ENCODE peak calls at places on chromosomes 5 and 9, in four cellular contexts. S is A549, D is GM12878, L is K562. A is an unnamed sample.

GRCh38 chr5:61538722-61539501 is 206.9 kb downstream of the ZSWIM6 start:
- DNase-seq in S (no peak), L (no peak), D (no peak), A (no peak)

GRCh38 chr9:1701113-1701512 is 314.0 kb upstream of the SMARCA2 start:
- DNase-seq in S (no peak), L (no peak), D (no peak), A (no peak)

GRCh38 chr5:137995077-137995746 is 37.7 kb downstream of the FAM13B start:
- DNase-seq in L (peak; percentile 76), D (no peak), S (no peak), A (peak; percentile 60)

GRCh38 chr9:105098370-105098769 is 146.1 kb upstream of the SLC44A1 start:
- DNase-seq in S (no peak), D (no peak), L (no peak), A (no peak)

GRCh38 chr9:79662553-79662956 is 90.8 kb downstream of the TLE4 start:
- DNase-seq in S (no peak), L (no peak), D (no peak), A (no peak)

GRCh38 chr5:59543826-59544442 is 349.6 kb downstream of the PDE4D start:
- DNase-seq in L (no peak), S (peak; percentile 21), D (no peak), A (no peak)

GRCh38 chr5:87383216-87383615 is 29.5 kb downstream of the CCNH start:
- DNase-seq in L (no peak), D (no peak), S (no peak), A (peak; percentile 82)

GRCh38 chr5:159104058-159104651 is 4.4 kb upstream of the EBF1 start:
- DNase-seq in D (no peak), L (peak; percentile 30), S (peak; percentile 35), A (peak; percentile 21)

GRCh38 chr9:86413966-86414880 is 60.0 kb upstream of the TUT7 start:
- DNase-seq in S (no peak), D (no peak), L (peak; percentile 10), A (peak; percentile 50)

GRCh38 chr5:174444791-174445190 is 279.6 kb upstream of the MSX2 start:
- DNase-seq in L (no peak), S (no peak), D (no peak), A (no peak)

GRCh38 chr9:122033775-122034373 is 59.2 kb downstream of the TTLL11 start:
- DNase-seq in S (no peak), D (no peak), L (no peak), A (no peak)

GRCh38 chr5:120380644-120381043 is 83.5 kb upstream of the PRR16 start:
- DNase-seq in S (no peak), L (no peak), D (no peak), A (no peak)

GRCh38 chr5:14816999-14817761 is 54.4 kb downstream of the ANKH start:
- DNase-seq in L (no peak), D (no peak), S (no peak), A (peak; percentile 93)

GRCh38 chr9:69885931-69886330 is 65.3 kb downstream of the CFAP95 start:
- DNase-seq in L (no peak), S (no peak), D (no peak), A (no peak)

GRCh38 chr9:69314547-69314946 is 10.5 kb upstream of the ENTREP1 start:
- DNase-seq in S (no peak), L (no peak), D (no peak), A (no peak)

GRCh38 chr9:95778957-95779356 is 96.5 kb upstream of the ERCC6L2 start:
- DNase-seq in D (no peak), L (no peak), S (no peak), A (peak; percentile 93)

GRCh38 chr9:34636791-34637355 is 714 bp downstream of the SIGMAR1 start:
- DNase-seq in D (no peak), S (peak; percentile 41), L (no peak), A (peak; percentile 22)

DNA sequence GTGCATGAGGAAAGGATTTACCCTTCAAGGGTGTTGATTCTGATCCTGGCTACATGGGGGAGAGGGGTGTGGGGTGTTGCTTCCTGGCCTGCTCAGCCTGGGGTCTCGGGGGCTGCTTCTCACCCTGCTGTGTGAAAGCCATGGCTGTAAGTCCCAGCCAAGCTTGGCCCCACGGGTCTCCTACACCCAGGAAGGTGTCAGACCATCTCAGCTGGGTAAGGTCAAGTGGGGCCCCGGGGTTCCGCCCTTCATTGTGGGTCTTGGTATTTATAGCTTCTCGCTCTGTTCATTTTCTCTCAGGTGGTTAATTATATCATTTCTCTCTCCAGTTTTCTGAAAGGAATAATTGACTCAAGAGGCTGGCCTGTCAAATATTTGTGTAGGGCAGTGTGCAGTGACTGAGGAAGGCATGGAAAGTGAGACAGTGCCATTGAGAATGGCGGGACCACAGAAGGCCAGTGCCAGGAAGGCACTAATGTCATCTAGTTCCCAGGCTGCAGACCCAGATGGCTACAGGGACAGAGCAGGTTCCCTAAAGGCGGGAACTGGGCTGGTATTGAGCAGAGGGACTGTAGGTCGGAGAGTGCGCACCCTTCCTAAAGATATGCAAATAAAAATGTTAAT is 126.0 kb downstream of the FOXD1 start:
- DNase-seq in L (no peak), D (no peak), S (no peak), A (no peak)
- TF ChIP-seq ELK1 in L (no peak), D (no peak), S (no peak), A (no peak)

DNA sequence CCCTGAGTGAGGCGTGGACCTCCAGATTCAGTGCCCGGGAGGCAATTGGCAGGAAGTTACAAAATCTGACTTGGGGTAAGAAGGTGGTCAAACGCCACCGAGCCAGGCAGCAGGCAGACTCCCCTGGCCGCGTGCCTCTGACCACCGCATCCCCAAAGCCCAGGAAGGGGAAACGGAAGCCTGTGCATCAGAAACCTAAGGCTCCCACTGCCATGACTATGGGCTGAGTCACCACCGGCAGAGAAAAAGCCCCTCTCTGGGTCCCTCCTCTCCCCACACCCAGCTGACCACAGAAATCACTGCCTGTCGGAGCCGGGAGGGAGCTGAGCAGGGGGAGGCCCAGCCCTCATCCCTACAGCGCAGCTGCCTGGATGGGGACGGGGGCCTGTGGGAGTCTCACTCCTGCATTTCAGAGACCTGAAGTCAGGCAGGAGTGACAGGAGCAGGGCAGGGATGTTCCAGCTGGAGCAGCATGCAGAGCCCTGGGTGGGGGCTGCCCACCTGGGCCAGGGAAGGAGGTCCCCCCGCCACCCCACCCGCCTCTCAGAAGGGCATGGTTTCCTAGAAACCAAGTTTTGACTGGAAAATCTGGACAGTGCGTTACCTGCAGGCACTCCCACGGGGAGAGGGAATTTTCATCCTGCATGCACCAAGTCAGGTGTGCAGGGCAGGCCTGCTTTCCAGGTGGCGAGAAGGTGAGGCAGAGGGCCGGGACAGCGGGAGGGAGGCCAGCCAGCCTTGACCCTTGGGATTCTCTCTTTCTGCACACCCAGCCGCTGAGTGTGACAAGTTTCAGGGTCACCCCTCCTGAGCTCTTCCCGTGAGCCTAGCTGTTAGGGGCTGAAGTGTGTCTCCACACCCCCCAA is 68.2 kb downstream of the LRSAM1 start:
- DNase-seq in D (peak; percentile 19), S (no peak), L (no peak), A (peak; percentile 98)
- TF ChIP-seq ELK1 in D (no peak), S (no peak), L (no peak), A (no peak)

GRCh38 chr5:74126294-74126693 is 500.3 kb downstream of the ARHGEF28 start:
- DNase-seq in D (no peak), S (no peak), L (no peak), A (no peak)

GRCh38 chr5:74132485-74132884 is 506.5 kb downstream of the ARHGEF28 start:
- DNase-seq in S (no peak), L (no peak), D (no peak), A (no peak)

GRCh38 chr5:74131256-74131655 is 505.3 kb downstream of the ARHGEF28 start:
- DNase-seq in S (no peak), L (no peak), D (no peak), A (no peak)

GRCh38 chr5:74127377-74128338 is 501.7 kb downstream of the ARHGEF28 start:
- DNase-seq in D (no peak), L (no peak), S (peak; percentile 47), A (peak; percentile 33)

DNA sequence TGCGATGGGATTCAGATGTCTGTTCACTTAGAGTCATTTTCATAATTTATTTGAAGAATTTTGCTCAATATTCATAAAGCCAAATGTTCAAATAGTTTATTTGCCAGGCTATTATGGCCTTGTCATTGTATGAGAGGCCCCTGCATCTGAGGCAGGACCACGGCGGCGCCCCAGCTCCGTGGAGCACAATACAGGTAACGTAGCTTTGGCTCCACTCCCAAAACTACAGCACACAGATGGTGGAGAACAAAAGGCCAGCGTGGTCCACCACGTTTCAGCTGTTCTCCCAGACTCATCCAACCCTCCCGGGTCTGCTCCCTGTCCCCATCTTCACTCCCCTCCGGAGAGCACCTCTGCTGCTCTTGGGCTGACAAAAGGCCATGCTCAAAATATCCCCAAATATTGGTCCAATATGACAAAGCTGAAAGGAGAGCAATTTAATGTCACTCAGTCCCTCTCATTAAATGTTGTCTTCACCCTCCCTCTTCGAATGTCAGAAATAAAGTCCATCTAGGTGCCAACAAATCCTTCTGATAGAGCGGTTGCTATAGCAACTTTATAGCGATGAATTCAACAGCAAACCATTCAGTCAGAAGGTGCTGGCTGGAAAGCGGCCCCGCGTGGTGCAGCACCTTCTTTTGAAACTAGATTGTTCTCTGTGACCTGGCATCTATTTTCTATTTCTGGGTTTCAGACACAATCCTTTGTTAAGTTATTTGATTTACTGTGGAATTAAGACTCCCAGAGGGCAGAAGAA is 504.3 kb downstream of the ARHGEF28 start:
- DNase-seq in S (no peak), L (no peak), D (no peak), A (no peak)
- TF ChIP-seq ELK1 in S (no peak), L (no peak), D (no peak), A (no peak)

DNA sequence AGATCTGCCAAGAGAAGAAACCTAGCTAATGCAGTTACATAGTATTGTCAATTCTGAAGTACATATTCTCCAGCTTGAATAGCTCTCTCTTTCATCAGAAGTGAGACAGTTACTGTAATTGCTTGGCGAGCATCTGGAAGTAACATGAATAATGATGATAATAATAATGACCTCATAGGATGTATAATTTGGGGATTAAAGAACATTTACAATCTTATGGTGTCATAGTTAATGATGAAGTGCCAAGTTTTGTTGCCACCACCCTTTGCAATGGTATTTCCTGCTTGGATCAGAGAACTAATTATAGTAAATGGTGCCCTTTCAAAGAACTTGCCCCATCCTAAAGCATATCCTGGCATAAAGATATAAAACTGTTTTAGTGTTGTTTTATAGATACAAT is 201.4 kb downstream of the ADAMTSL1 start:
- DNase-seq in S (no peak), L (no peak), D (no peak), A (peak; percentile 19)
- TF ChIP-seq ELK1 in S (no peak), L (no peak), D (no peak), A (no peak)